ENCODE peak calls at places on chromosomes 6 and 20, in nine cellular contexts. Y, L, G, K, P, T, N, H and O are unnamed samples.

GRCh38 chr6:87628881-87629280 is 38.9 kb downstream of the ORC3 start:
- DNase-seq in H (no peak), L (no peak), Y (no peak), K (no peak), G (no peak), N (peak; percentile 31), T (no peak), P (no peak), O (no peak)

GRCh38 chr6:170446841-170447560 is 106.1 kb downstream of the PSMB1 start:
- DNase-seq in L (no peak), T (no peak), K (no peak), Y (no peak), N (no peak), G (peak; percentile 37), H (no peak), P (peak; percentile 31), O (peak; percentile 2)

GRCh38 chr20:62364911-62365736 is 2.0 kb downstream of the LAMA5 start:
- DNase-seq in N (no peak), Y (no peak), K (no peak), L (no peak), P (peak; percentile 58), H (peak; percentile 74), G (no peak), T (no peak), O (peak; percentile 88)

GRCh38 chr6:75204959-75205775 is 686 bp downstream of the COL12A1 start:
- DNase-seq in T (no peak), P (peak; percentile 75), K (no peak), N (peak; percentile 82), Y (no peak), L (no peak), H (peak; percentile 36), G (peak; percentile 87), O (no peak)

GRCh38 chr6:87705070-87705691 is 3.1 kb upstream of the AKIRIN2 start:
- DNase-seq in K (no peak), L (no peak), N (peak; percentile 80), T (peak; percentile 84), G (peak; percentile 83), P (no peak), H (no peak), Y (no peak), O (no peak)

GRCh38 chr6:6725834-6726194 is 137.3 kb downstream of the LY86 start:
- DNase-seq in P (no peak), N (no peak), T (no peak), Y (no peak), L (no peak), H (no peak), K (no peak), G (no peak), O (no peak)

GRCh38 chr6:97923249-97923648 is 640.2 kb upstream of the MMS22L start:
- DNase-seq in K (no peak), H (no peak), P (no peak), L (no peak), Y (no peak), G (no peak), T (no peak), N (no peak), O (no peak)

GRCh38 chr6:158839796-158840195 is 20.6 kb upstream of the EZR start:
- DNase-seq in K (no peak), G (no peak), L (no peak), P (no peak), H (no peak), Y (no peak), N (no peak), T (no peak), O (no peak)

GRCh38 chr6:11188161-11188915 is 44.1 kb downstream of the NEDD9 start:
- DNase-seq in G (no peak), Y (no peak), N (peak; percentile 43), P (no peak), L (no peak), H (no peak), T (no peak), K (peak; percentile 74), O (no peak)

GRCh38 chr6:158684745-158685355 is 35.0 kb downstream of the SYTL3 start:
- DNase-seq in L (no peak), G (no peak), H (no peak), T (no peak), K (peak; percentile 1), N (no peak), P (no peak), Y (no peak), O (no peak)

GRCh38 chr20:59684685-59685212 is 80.4 kb downstream of the PHACTR3 start:
- DNase-seq in G (no peak), H (no peak), K (no peak), Y (no peak), T (no peak), N (no peak), P (no peak), L (no peak), O (no peak)

GRCh38 chr20:51800132-51800721 is 2.1 kb downstream of the SALL4 start:
- DNase-seq in N (no peak), G (peak; percentile 56), T (peak; percentile 41), P (peak; percentile 99), H (peak; percentile 27), L (peak; percentile 54), K (peak; percentile 75), Y (peak; percentile 18), O (peak; percentile 87)

GRCh38 chr20:51801220-51801991 is 915 bp downstream of the SALL4 start:
- DNase-seq in K (no peak), T (no peak), P (peak; percentile 84), L (no peak), H (no peak), Y (no peak), G (no peak), N (no peak), O (no peak)

GRCh38 chr20:51800769-51801219 is 1.5 kb downstream of the SALL4 start:
- DNase-seq in K (peak; percentile 22), H (no peak), L (no peak), N (no peak), Y (no peak), G (no peak), T (no peak), P (peak; percentile 78), O (peak; percentile 51)

GRCh38 chr20:51797357-51798025 is 4.8 kb downstream of the SALL4 start:
- DNase-seq in G (no peak), H (no peak), Y (no peak), T (no peak), L (no peak), N (peak; percentile 15), P (peak; percentile 64), K (no peak), O (no peak)

GRCh38 chr20:51799586-51799985 is 2.7 kb downstream of the SALL4 start:
- DNase-seq in T (no peak), P (no peak), G (no peak), Y (no peak), H (no peak), N (no peak), K (no peak), L (no peak), O (no peak)
- H3K27ac ChIP-seq in T (no peak overlapping the region), P (peak overlapping the region; percentile 2), G (no peak overlapping the region), Y (no peak overlapping the region), H (no peak overlapping the region), N (no peak overlapping the region), K (no peak overlapping the region), L (no peak overlapping the region), O (no peak overlapping the region)

GRCh38 chr6:124989136-124989983 is 27.1 kb downstream of the RNF217 start:
- DNase-seq in Y (no peak), G (no peak), T (no peak), K (no peak), N (no peak), L (no peak), P (no peak), H (no peak), O (no peak)

GRCh38 chr6:124986146-124986545 is 23.9 kb downstream of the RNF217 start:
- DNase-seq in N (no peak), G (no peak), T (peak; percentile 38), H (no peak), Y (no peak), L (no peak), K (no peak), P (no peak), O (no peak)

GRCh38 chr6:124984668-124985338 is 22.6 kb downstream of the RNF217 start:
- DNase-seq in H (no peak), N (peak; percentile 78), P (no peak), Y (no peak), K (no peak), G (no peak), L (no peak), T (no peak), O (no peak)

GRCh38 chr6:124987999-124988591 is 25.9 kb downstream of the RNF217 start:
- DNase-seq in L (no peak), T (no peak), N (no peak), Y (no peak), P (no peak), H (no peak), G (no peak), K (no peak), O (no peak)

GRCh38 chr6:124987291-124987690 is 25.1 kb downstream of the RNF217 start:
- DNase-seq in H (no peak), Y (no peak), G (no peak), T (no peak), L (no peak), K (no peak), N (no peak), P (no peak), O (no peak)
- H3K27ac ChIP-seq in H (no peak overlapping the region), Y (no peak overlapping the region), G (no peak overlapping the region), T (no peak overlapping the region), L (no peak overlapping the region), K (no peak overlapping the region), N (peak overlapping the region; percentile 49), P (no peak overlapping the region), O (no peak overlapping the region)

GRCh38 chr6:155026366-155027045 is 31.4 kb downstream of the TIAM2 start:
- DNase-seq in L (no peak), N (peak; percentile 76), H (no peak), T (no peak), K (no peak), Y (no peak), P (peak; percentile 17), G (peak; percentile 98), O (no peak)
- H3K27ac ChIP-seq in L (no peak overlapping the region), N (no peak overlapping the region), H (no peak overlapping the region), T (no peak overlapping the region), K (no peak overlapping the region), Y (no peak overlapping the region), P (no peak overlapping the region), G (peak overlapping the region; percentile 24), O (no peak overlapping the region)

DNA sequence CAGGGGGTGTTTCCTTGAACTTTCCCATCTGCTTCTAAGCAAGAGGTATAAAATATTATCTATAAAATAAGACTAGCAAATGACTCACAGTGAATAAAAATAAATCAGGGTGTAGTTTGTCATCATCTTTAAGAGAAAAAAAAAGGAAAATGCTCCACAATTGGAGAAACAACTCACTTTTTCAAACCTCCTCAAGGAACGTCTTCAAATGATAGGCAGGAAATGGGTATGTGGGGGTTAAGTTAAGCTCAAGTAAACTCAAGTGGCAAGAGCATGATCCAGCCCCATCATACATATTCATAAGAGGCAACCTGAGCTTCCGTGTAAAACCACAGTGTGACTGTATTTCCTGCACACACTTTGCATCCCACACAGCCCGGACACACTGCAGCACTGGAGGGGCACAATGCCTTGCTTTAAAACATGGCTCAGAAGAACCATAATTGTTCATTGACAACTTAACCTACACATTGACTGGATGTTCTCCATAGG is 58.5 kb upstream of the CEP85L start:
- DNase-seq in N (peak; percentile 86), K (peak; percentile 26), Y (no peak), H (no peak), T (peak; percentile 92), P (no peak), L (no peak), G (no peak), O (no peak)
- H3K27ac ChIP-seq in N (peak overlapping the region; percentile 67), K (peak overlapping the region; percentile 53), Y (peak overlapping the region; percentile 21), H (no peak overlapping the region), T (peak overlapping the region; percentile 98), P (no peak overlapping the region), L (peak overlapping the region; percentile 38), G (peak overlapping the region; percentile 79), O (no peak overlapping the region)